ENCODE peak calls at places on chromosomes 6 and 20, in nine cellular contexts. I is RPMI7951; O is activated naive CD4-positive, alpha-beta T cell treated with anti-CD3 and anti-CD28 coated beads, Interleukin-2, amount 10 ng/mL, durations not matched to agents 7 days and 5 days; Q is neural crest cell; X is GM12865; P is activated CD4-positive, CD25-positive, alpha-beta regulatory T cell treated with anti-CD3 and anti-CD28 coated beads, Interleukin-2, amount 50 U/mL, for 16 hours; R is HCEC 1CT; N is GM20000; J is AG04450. S is an unnamed sample.
A peak's percentile ranks its signal among the peaks of the same experiment; 100 is the strongest.

GRCh38 chr20:32483351-32484220 is 101.5 kb downstream of the NOL4L start:
- DNase-seq in O (peak; percentile 71), I (peak; percentile 94), J (no peak), P (peak; percentile 34), N (peak; percentile 62), X (no peak), R (peak; percentile 38), Q (peak; percentile 82), S (peak; percentile 90)

GRCh38 chr6:8337147-8337546 is 98.2 kb downstream of the SLC35B3 start:
- DNase-seq in P (no peak), X (no peak), R (no peak), I (no peak), J (no peak), O (no peak), N (no peak), Q (no peak), S (no peak)

GRCh38 chr20:43722153-43722505 is 4.7 kb downstream of the GTSF1L start:
- DNase-seq in N (no peak), X (peak; percentile 22), Q (no peak), J (no peak), O (peak; percentile 68), P (peak; percentile 50), R (no peak), I (no peak), S (no peak)

GRCh38 chr6:115969207-115969929 is 91.3 kb downstream of the FRK start:
- DNase-seq in I (peak; percentile 10), J (no peak), O (no peak), R (peak; percentile 13), N (no peak), Q (no peak), P (no peak), X (no peak), S (peak; percentile 48)

GRCh38 chr6:55445648-55446204 is 118.5 kb downstream of the GFRAL start:
- DNase-seq in X (peak; percentile 41), O (no peak), J (no peak), N (no peak), P (no peak), Q (no peak), I (peak; percentile 15), R (no peak), S (no peak)

GRCh38 chr20:52078289-52078688 is 113.3 kb downstream of the ZFP64 start:
- DNase-seq in Q (no peak), R (no peak), P (no peak), I (no peak), O (no peak), J (no peak), N (no peak), X (no peak), S (no peak)

GRCh38 chr20:34268851-34269668 is 27.8 kb downstream of the ASIP start:
- DNase-seq in Q (no peak), J (no peak), P (no peak), X (no peak), I (no peak), O (peak; percentile 49), N (peak; percentile 38), R (no peak), S (no peak)

GRCh38 chr20:10492065-10492464 is 57.0 kb downstream of the SLX4IP start:
- DNase-seq in I (peak; percentile 55), P (no peak), R (peak; percentile 25), Q (no peak), X (no peak), J (no peak), N (no peak), O (no peak), S (no peak)

GRCh38 chr20:38255389-38255788 is 5.1 kb downstream of the KIAA1755 start:
- DNase-seq in O (no peak), R (no peak), P (no peak), Q (no peak), J (no peak), N (no peak), I (no peak), X (no peak), S (no peak)

GRCh38 chr6:83311231-83311630 is 118.1 kb downstream of the RWDD2A start:
- DNase-seq in R (peak; percentile 43), P (no peak), Q (no peak), X (no peak), J (no peak), O (no peak), N (no peak), I (no peak), S (no peak)

GRCh38 chr6:168192901-168193815 is 114.1 kb upstream of the FRMD1 start:
- DNase-seq in P (no peak), J (no peak), I (no peak), N (no peak), O (no peak), X (no peak), R (no peak), Q (no peak), S (no peak)

S was measured in hypothalamus.